ENCODE peak calls at places on chromosomes 1 and 21, in eight cellular contexts. One of them, this sample, is unnamed.

GRCh38 chr1:76933847-76934657 is 66.8 kb downstream of the ST6GALNAC5 start:
- DNase-seq in NCI-H1436: no peak
- DNase-seq in breast epithelium: no peak
- DNase-seq in HTR-8/SVneo: no peak
- DNase-seq in A172: no peak
- DNase-seq in MG63: no peak
- DNase-seq in T-cell: no peak
- DNase-seq in cerebellar cortex: no peak
- DNase-seq in this sample: no peak

GRCh38 chr1:100584761-100585745 is 47.1 kb downstream of the GPR88 start:
- DNase-seq in NCI-H1436: no peak
- DNase-seq in breast epithelium: no peak
- DNase-seq in HTR-8/SVneo: no peak
- DNase-seq in A172: peak; percentile 27
- DNase-seq in MG63: no peak
- DNase-seq in T-cell: no peak
- DNase-seq in cerebellar cortex: no peak
- DNase-seq in this sample: peak; percentile 59

GRCh38 chr21:45539796-45540600 is 2.2 kb downstream of the SLC19A1 start:
- DNase-seq in NCI-H1436: no peak
- DNase-seq in breast epithelium: no peak
- DNase-seq in HTR-8/SVneo: no peak
- DNase-seq in A172: no peak
- DNase-seq in MG63: no peak
- DNase-seq in T-cell: no peak
- DNase-seq in cerebellar cortex: no peak
- DNase-seq in this sample: no peak

GRCh38 chr1:93801471-93801870 is 77.5 kb downstream of the DNTTIP2 start:
- DNase-seq in NCI-H1436: no peak
- DNase-seq in breast epithelium: no peak
- DNase-seq in HTR-8/SVneo: no peak
- DNase-seq in A172: no peak
- DNase-seq in MG63: peak; percentile 33
- DNase-seq in T-cell: no peak
- DNase-seq in cerebellar cortex: no peak
- DNase-seq in this sample: no peak

GRCh38 chr1:212060632-212061472 is 25.3 kb downstream of the DTL start:
- DNase-seq in NCI-H1436: no peak
- DNase-seq in breast epithelium: no peak
- DNase-seq in HTR-8/SVneo: no peak
- DNase-seq in A172: no peak
- DNase-seq in MG63: no peak
- DNase-seq in T-cell: no peak
- DNase-seq in cerebellar cortex: no peak
- DNase-seq in this sample: no peak

GRCh38 chr1:46691997-46692790 is 20.5 kb downstream of the TEX38 start:
- DNase-seq in NCI-H1436: no peak
- DNase-seq in breast epithelium: no peak
- DNase-seq in HTR-8/SVneo: no peak
- DNase-seq in A172: peak; percentile 31
- DNase-seq in MG63: peak; percentile 24
- DNase-seq in T-cell: no peak
- DNase-seq in cerebellar cortex: peak; percentile 62
- DNase-seq in this sample: peak; percentile 36

GRCh38 chr1:61502011-61502410 is 222.9 kb downstream of the TM2D1 start:
- DNase-seq in NCI-H1436: no peak
- DNase-seq in breast epithelium: no peak
- DNase-seq in HTR-8/SVneo: no peak
- DNase-seq in A172: no peak
- DNase-seq in MG63: no peak
- DNase-seq in T-cell: no peak
- DNase-seq in cerebellar cortex: no peak
- DNase-seq in this sample: no peak

GRCh38 chr1:111275079-111275478 is 15.6 kb upstream of the CHIA start:
- DNase-seq in NCI-H1436: no peak
- DNase-seq in breast epithelium: peak; percentile 47
- DNase-seq in HTR-8/SVneo: no peak
- DNase-seq in A172: peak; percentile 64
- DNase-seq in MG63: peak; percentile 97
- DNase-seq in T-cell: no peak
- DNase-seq in cerebellar cortex: no peak
- DNase-seq in this sample: peak; percentile 95

GRCh38 chr1:143699115-143699514 is 272.7 kb downstream of the FAM72C start:
- DNase-seq in NCI-H1436: no peak
- DNase-seq in breast epithelium: no peak
- DNase-seq in HTR-8/SVneo: no peak
- DNase-seq in A172: no peak
- DNase-seq in MG63: no peak
- DNase-seq in T-cell: no peak
- DNase-seq in cerebellar cortex: peak; percentile 12
- DNase-seq in this sample: no peak

GRCh38 chr1:46525253-46525983 is 26.0 kb downstream of the KNCN start:
- DNase-seq in NCI-H1436: no peak
- DNase-seq in breast epithelium: no peak
- DNase-seq in HTR-8/SVneo: no peak
- DNase-seq in A172: no peak
- DNase-seq in MG63: no peak
- DNase-seq in T-cell: no peak
- DNase-seq in cerebellar cortex: no peak
- DNase-seq in this sample: no peak

GRCh38 chr1:114702699-114703098 is 7.4 kb upstream of the AMPD1 start:
- DNase-seq in NCI-H1436: no peak
- DNase-seq in breast epithelium: no peak
- DNase-seq in HTR-8/SVneo: no peak
- DNase-seq in A172: no peak
- DNase-seq in MG63: no peak
- DNase-seq in T-cell: no peak
- DNase-seq in cerebellar cortex: no peak
- DNase-seq in this sample: no peak

GRCh38 chr1:65299328-65299727 is 10.0 kb upstream of the DNAJC6 start:
- DNase-seq in NCI-H1436: no peak
- DNase-seq in breast epithelium: no peak
- DNase-seq in HTR-8/SVneo: no peak
- DNase-seq in A172: no peak
- DNase-seq in MG63: no peak
- DNase-seq in T-cell: no peak
- DNase-seq in cerebellar cortex: no peak
- DNase-seq in this sample: no peak

GRCh38 chr1:93537404-93537803 is 89.5 kb downstream of the FNBP1L start:
- DNase-seq in NCI-H1436: no peak
- DNase-seq in breast epithelium: no peak
- DNase-seq in HTR-8/SVneo: no peak
- DNase-seq in A172: no peak
- DNase-seq in MG63: no peak
- DNase-seq in T-cell: no peak
- DNase-seq in cerebellar cortex: no peak
- DNase-seq in this sample: no peak

GRCh38 chr1:172399369-172400072 is 21.0 kb upstream of the C1orf105 start:
- DNase-seq in NCI-H1436: peak; percentile 16
- DNase-seq in breast epithelium: peak; percentile 52
- DNase-seq in HTR-8/SVneo: peak; percentile 37
- DNase-seq in A172: peak; percentile 89
- DNase-seq in MG63: peak; percentile 63
- DNase-seq in T-cell: no peak
- DNase-seq in cerebellar cortex: peak; percentile 87
- DNase-seq in this sample: peak; percentile 100

GRCh38 chr1:173431663-173432045 is 45.5 kb upstream of the PRDX6 start:
- DNase-seq in NCI-H1436: no peak
- DNase-seq in breast epithelium: no peak
- DNase-seq in HTR-8/SVneo: no peak
- DNase-seq in A172: no peak
- DNase-seq in MG63: no peak
- DNase-seq in T-cell: no peak
- DNase-seq in cerebellar cortex: peak; percentile 12
- DNase-seq in this sample: no peak

GRCh38 chr1:7387053-7387861 is 383.8 kb upstream of the VAMP3 start:
- DNase-seq in NCI-H1436: no peak
- DNase-seq in breast epithelium: peak; percentile 13
- DNase-seq in HTR-8/SVneo: no peak
- DNase-seq in A172: no peak
- DNase-seq in MG63: no peak
- DNase-seq in T-cell: no peak
- DNase-seq in cerebellar cortex: no peak
- DNase-seq in this sample: peak; percentile 29

GRCh38 chr1:12341667-12342066 is 111.8 kb downstream of the VPS13D start:
- DNase-seq in NCI-H1436: no peak
- DNase-seq in breast epithelium: no peak
- DNase-seq in HTR-8/SVneo: no peak
- DNase-seq in A172: no peak
- DNase-seq in MG63: no peak
- DNase-seq in T-cell: no peak
- DNase-seq in cerebellar cortex: no peak
- DNase-seq in this sample: no peak

GRCh38 chr1:204472660-204473059 is 21.9 kb downstream of the PIK3C2B start:
- DNase-seq in NCI-H1436: no peak
- DNase-seq in breast epithelium: no peak
- DNase-seq in HTR-8/SVneo: no peak
- DNase-seq in A172: no peak
- DNase-seq in MG63: no peak
- DNase-seq in T-cell: no peak
- DNase-seq in cerebellar cortex: no peak
- DNase-seq in this sample: no peak

GRCh38 chr1:115665746-115666145 is 24.0 kb downstream of the VANGL1 start:
- DNase-seq in NCI-H1436: no peak
- DNase-seq in breast epithelium: no peak
- DNase-seq in HTR-8/SVneo: no peak
- DNase-seq in A172: no peak
- DNase-seq in MG63: no peak
- DNase-seq in T-cell: no peak
- DNase-seq in cerebellar cortex: no peak
- DNase-seq in this sample: no peak

GRCh38 chr21:39082656-39083376 is 100.4 kb downstream of the PSMG1 start:
- DNase-seq in NCI-H1436: no peak
- DNase-seq in breast epithelium: peak; percentile 64
- DNase-seq in HTR-8/SVneo: no peak
- DNase-seq in A172: no peak
- DNase-seq in MG63: no peak
- DNase-seq in T-cell: no peak
- DNase-seq in cerebellar cortex: no peak
- DNase-seq in this sample: no peak

This sample was measured in AG10803.